ENCODE peak calls at places on chromosome 12, in four cellular contexts. W, J, E and O are unnamed samples.
A peak's percentile ranks its signal among the peaks of the same experiment; 100 is the strongest.

GRCh38 chr12:69844836-69845235 is 19.8 kb downstream of the MYRFL start:
- DNase-seq in J (no peak), W (no peak), E (no peak), O (no peak)

GRCh38 chr12:69492739-69493138 is 22.6 kb downstream of the FRS2 start:
- DNase-seq in J (no peak), E (no peak), W (no peak), O (no peak)

GRCh38 chr12:95258146-95258545 is 40.5 kb downstream of the VEZT start:
- DNase-seq in J (no peak), E (no peak), W (no peak), O (no peak)

GRCh38 chr12:66590276-66590675 is 88.6 kb downstream of the GRIP1 start:
- DNase-seq in J (no peak), E (no peak), W (no peak), O (no peak)

GRCh38 chr12:116604151-116604550 is 45.0 kb downstream of the MAP1LC3B2 start:
- DNase-seq in E (no peak), W (no peak), J (no peak), O (no peak)

GRCh38 chr12:48794870-48795269 is 6.0 kb upstream of the ADCY6 start:
- DNase-seq in W (no peak), J (no peak), E (no peak), O (no peak)

GRCh38 chr12:91982946-91983345 is 162.7 kb downstream of the BTG1 start:
- DNase-seq in J (no peak), E (no peak), W (no peak), O (no peak)

GRCh38 chr12:107396991-107397390 is 288.6 kb upstream of the PWP1 start:
- DNase-seq in E (no peak), J (no peak), W (no peak), O (no peak)

GRCh38 chr12:70910666-70911065 is 9.9 kb downstream of the PTPRR start:
- DNase-seq in E (no peak), J (no peak), W (no peak), O (no peak)

GRCh38 chr12:10132971-10133370 is 3.0 kb upstream of the CLEC7A start:
- DNase-seq in J (no peak), W (no peak), E (no peak), O (no peak)

GRCh38 chr12:26271889-26272492 is 76.6 kb downstream of the SSPN start:
- DNase-seq in W (peak; percentile 83), J (peak; percentile 86), E (peak; percentile 37), O (no peak)

GRCh38 chr12:94290353-94290752 is 142.0 kb downstream of the PLXNC1 start:
- DNase-seq in W (no peak), J (no peak), E (no peak), O (no peak)

GRCh38 chr12:3122841-3123678 is 45.9 kb downstream of the TSPAN9 start:
- DNase-seq in W (peak; percentile 88), J (no peak), E (peak; percentile 77), O (no peak)
- TF ChIP-seq CTCF in W (peak; percentile 18), J (peak; percentile 33), E (no peak), O (no peak)

GRCh38 chr12:32997471-32997870 is 100.9 kb upstream of the PKP2 start:
- DNase-seq in W (no peak), E (no peak), J (no peak), O (no peak)
- H3K27ac ChIP-seq in W (no peak overlapping the region), E (no peak overlapping the region), J (no peak overlapping the region), O (no peak overlapping the region)

DNA sequence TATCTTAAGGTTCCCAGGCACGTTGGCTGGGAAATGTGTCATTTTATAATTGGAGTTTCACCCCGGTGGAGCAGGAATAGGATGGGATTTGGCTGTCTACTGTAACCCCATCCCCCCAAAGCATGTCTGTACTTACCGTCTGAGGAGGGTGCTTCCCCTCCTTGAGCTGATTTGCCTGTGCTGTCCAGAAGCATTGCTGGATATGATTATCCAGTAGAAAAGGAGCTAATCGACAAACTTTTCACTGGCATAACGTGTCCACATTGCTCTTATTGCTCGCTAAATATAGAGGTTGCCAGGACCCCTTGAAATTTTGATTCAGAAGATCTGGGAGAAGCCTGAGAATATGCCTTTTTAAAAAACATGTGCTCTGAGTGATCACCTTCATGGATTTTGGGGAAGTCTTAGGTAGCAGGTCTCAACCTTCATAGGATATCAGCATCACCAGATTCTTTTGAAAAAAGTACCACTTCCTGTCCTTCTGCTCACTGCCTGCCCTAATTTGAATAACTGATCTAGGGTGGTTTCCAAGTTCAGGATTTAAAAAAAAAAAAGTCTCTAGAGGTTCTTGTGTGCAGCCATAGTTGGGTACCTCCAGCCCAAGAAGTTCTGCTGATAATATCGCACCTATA is 80.4 kb upstream of the KCNA1 start:
- DNase-seq in J (no peak), E (no peak), W (no peak), O (no peak)
- H3K4me3 ChIP-seq in J (no peak overlapping the region), E (no peak overlapping the region), W (no peak overlapping the region), O (no peak overlapping the region)

DNA sequence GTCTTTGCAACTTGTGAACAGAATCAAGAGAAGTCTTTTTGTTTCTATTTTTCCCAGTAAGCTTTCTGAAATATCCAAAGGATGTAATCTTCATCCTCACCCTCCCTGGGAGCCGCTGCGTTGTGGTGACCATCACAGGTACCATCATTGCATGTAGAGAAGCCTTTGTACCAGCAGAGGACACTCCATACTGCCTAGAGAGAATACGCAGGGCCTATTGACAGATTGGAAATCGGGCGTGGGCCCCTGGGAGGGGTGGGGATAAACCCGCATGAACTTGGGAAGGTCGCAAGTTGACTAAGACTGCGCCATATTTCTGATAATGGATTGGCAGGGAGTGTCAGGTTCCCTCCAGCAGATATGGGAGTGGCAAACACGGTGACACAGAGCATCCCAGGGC is 12.7 kb downstream of the KRT1 start:
- DNase-seq in J (no peak), W (no peak), E (no peak), O (no peak)
- TF ChIP-seq CTCF in J (peak; percentile 32), W (no peak), E (no peak), O (no peak)

DNA sequence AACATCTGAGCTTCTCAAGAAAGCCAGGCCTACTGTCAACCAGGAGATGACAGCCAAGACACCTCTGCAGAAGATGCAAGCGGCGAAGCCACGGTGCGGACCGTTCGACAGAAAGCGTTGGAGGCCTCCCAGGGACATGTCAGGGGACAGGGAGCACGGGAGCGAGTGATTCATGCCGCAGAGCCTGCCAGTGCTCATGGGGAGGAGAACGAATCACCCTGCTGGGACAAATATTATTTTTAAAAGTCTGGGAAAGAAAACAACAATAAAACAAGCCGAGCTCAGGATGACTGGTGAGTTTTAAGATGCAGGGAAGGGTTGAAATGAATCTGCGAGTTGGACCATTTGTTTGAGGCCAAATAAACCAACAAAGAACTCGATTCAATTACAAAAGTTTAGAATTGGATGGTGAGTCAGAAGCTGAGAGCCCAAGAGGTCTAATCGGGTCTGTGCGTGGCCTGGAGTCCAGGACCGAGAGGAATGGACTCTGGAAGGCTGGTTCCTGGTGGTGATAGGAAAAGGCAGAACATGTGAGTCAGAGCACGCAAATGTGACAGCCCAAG is 91.0 kb downstream of the RBM19 start:
- DNase-seq in W (no peak), E (no peak), J (peak; percentile 45), O (no peak)
- H3K27ac ChIP-seq in W (no peak overlapping the region), E (no peak overlapping the region), J (peak overlapping the region; percentile 92), O (no peak overlapping the region)

GRCh38 chr12:121697093-121697698 is 15.4 kb upstream of the TMEM120B start:
- DNase-seq in E (no peak), J (no peak), W (no peak), O (no peak)
- H3K4me3 ChIP-seq in E (no peak overlapping the region), J (no peak overlapping the region), W (no peak overlapping the region), O (no peak overlapping the region)

DNA sequence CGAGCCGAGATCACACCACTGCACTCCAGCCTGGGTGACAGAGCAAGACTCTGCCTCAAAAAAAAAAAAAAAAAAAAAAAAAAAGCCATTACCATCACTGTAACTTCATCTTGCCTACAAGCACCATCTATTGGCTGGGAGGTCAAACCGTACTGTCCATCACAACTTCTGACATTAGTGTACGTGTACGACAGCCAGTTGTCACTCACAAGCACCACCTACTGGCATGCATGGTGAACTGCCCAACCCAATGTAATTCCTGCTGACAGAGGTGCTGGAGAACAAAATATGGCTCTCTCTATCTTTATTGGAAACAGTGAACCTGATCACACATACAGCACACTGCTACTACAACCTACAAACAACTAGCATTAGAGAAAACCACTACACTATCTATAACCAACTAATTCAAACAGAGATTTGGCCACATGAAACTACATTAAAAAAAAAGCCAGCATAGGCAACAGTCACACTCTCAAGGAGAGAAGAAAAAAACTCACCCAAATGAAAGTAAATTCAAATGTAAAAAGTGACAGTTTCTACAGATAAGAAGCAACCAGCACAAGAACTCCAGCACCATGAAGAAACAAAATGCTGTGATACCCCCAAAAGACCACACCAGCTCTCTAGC is 82.3 kb downstream of the PUS7L start:
- DNase-seq in J (no peak), W (no peak), E (no peak), O (no peak)
- TF ChIP-seq CTCF in J (peak; percentile 56), W (no peak), E (no peak), O (no peak)

DNA sequence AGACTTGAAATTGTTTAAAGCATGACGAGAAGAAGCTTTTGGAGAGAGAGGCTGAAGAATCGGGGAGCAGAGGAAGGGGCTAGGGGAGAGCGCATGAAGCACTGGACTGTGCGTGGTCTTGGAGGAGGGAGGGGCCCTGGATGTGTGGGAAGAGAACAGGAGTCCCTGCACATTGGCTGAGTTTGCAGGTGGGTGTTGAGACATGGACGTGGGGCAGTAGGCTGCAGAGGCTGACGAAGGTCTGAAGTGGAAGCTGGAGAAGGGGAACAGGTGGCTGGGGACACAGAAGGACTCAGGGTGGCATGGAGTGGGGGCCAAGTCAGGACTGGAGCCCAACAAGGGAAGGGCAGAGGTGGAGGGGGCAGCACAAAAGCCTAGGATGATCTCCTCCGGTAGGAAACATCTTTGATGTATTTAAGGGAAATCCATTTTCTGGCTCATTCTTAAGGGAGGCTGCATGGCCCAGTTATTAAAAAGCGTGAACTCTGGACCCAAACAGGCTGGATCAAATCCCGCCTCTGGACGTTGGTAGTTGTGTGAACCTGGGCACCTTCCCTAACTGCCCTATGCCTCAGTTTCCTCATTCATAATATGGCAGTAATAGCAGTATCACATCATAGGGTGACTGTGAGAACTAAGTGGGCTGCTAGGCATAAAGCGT is 29.0 kb downstream of the ADGRD1 start:
- DNase-seq in J (no peak), W (no peak), E (no peak), O (peak; percentile 54)
- H3K27ac ChIP-seq in J (no peak overlapping the region), W (no peak overlapping the region), E (no peak overlapping the region), O (no peak overlapping the region)